ENCODE peak calls at places on chromosomes 11 and 22, in five cellular contexts. G is K562, S is A549, F is HepG2, L is stomach. I is an unnamed sample.

GRCh38 chr11:46879056-46879585 is 33.0 kb upstream of the CKAP5 start:
- DNase-seq in G (no peak), S (no peak), F (no peak), L (no peak), I (no peak)

GRCh38 chr11:2901854-2902783 is 16.5 kb upstream of the CDKN1C start:
- DNase-seq in G (peak; percentile 97), S (peak; percentile 95), F (peak; percentile 90), L (peak; percentile 97), I (peak; percentile 95)

GRCh38 chr11:36462321-36462720 is 47.8 kb downstream of the TRAF6 start:
- DNase-seq in G (no peak), S (no peak), F (no peak), L (no peak), I (peak; percentile 79)

GRCh38 chr11:112410325-112410724 is 149.7 kb upstream of the PLET1 start:
- DNase-seq in G (no peak), S (no peak), F (no peak), L (no peak), I (no peak)

GRCh38 chr11:130427581-130428211 is 713 bp downstream of the ADAMTS8 start:
- DNase-seq in G (no peak), S (no peak), F (no peak), L (no peak), I (no peak)

GRCh38 chr11:46309669-46310288 is 32.3 kb downstream of the CREB3L1 start:
- DNase-seq in G (peak; percentile 77), S (no peak), F (no peak), L (no peak), I (no peak)

GRCh38 chr11:103659138-103659734 is 377.2 kb upstream of the DDI1 start:
- DNase-seq in G (no peak), S (no peak), F (no peak), L (no peak), I (no peak)

GRCh38 chr11:117898059-117898458 is 21.6 kb upstream of the FXYD6 start:
- DNase-seq in G (no peak), S (no peak), F (no peak), L (no peak), I (peak; percentile 10)

GRCh38 chr11:19013181-19013857 is 47.2 kb downstream of the MRGPRX2 start:
- DNase-seq in G (no peak), S (no peak), F (no peak), L (no peak), I (no peak)

GRCh38 chr11:14861680-14862079 is 30.4 kb downstream of the CYP2R1 start:
- DNase-seq in G (no peak), S (no peak), F (peak; percentile 67), L (peak; percentile 32), I (no peak)

GRCh38 chr11:76800466-76801200 is 17.5 kb downstream of the TSKU start:
- DNase-seq in G (no peak), S (no peak), F (no peak), L (no peak), I (no peak)

GRCh38 chr11:8732748-8733241 is 50.2 kb downstream of the RPL27A start:
- DNase-seq in G (no peak), S (no peak), F (no peak), L (peak; percentile 40), I (peak; percentile 56)

GRCh38 chr22:25663654-25664053 is 78.3 kb upstream of the MYO18B start:
- DNase-seq in G (no peak), S (no peak), F (peak; percentile 90), L (no peak), I (no peak)
- H3K4me1 ChIP-seq in G (no peaks in the 10 kb centered on the region), S (peaks cover 28% of the 10 kb centered on the region), F (peaks cover 89% of the 10 kb centered on the region), L (peaks cover 30% of the 10 kb centered on the region), I (peaks cover 15% of the 10 kb centered on the region)

GRCh38 chr11:125999234-125999880 is 53.5 kb downstream of the VSIG10L2 start:
- DNase-seq in G (no peak), S (no peak), F (no peak), L (no peak), I (no peak)
- TF ChIP-seq EP300 in G (no peak), S (no peak), F (no peak), L (no peak), I (no peak)

DNA sequence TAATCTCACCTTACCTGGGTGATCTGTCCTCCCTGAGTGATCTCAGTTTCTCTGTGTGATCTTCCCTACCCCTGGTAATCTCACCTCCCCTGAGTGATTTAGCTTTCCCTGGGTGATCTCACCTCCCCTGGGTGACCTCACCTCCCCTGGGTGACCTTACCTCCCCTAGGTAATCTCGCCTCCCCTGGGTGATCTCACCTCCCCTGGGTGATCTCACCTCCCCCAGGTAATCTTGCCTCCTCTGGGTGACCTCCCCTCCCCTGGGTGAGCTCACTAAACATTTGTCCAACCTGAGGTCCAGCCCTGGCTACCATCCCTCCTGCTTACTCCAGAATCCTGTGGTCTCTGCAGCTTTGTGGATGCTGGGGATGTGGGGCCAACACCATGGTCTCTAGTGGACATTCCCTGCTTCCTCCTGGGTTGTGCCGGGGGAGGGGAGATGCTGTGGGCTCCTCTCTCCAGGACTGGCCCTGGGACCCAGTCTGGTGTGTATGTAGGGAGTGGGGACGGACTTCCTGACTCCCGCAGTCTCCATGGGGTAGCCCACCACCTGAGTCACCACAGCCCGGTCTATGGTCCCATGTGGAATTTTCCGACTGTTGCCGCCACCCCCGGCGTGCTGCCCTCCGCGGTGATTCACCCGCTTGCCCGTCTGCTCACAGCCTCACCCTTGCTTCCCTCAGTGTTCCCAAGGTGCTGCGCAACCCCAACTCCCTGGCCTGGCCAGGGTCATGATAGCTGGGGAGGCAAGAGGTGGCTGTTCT is 9.9 kb downstream of the LSP1 start:
- DNase-seq in G (no peak), S (peak; percentile 40), F (no peak), L (no peak), I (no peak)
- TF ChIP-seq POLR2A in G (no peak), S (no peak), F (no peak), L (no peak), I (no peak)

GRCh38 chr11:75350122-75350742 is 1.2 kb downstream of the ARRB1 start:
- DNase-seq in G (no peak), S (no peak), F (no peak), L (no peak), I (no peak)

GRCh38 chr11:75351541-75352416 is at the start of gene ARRB1:
- DNase-seq in G (peak; percentile 91), S (peak; percentile 70), F (peak; percentile 90), L (peak; percentile 82), I (peak; percentile 74)

GRCh38 chr11:75350743-75351540 is 519 bp downstream of the ARRB1 start:
- DNase-seq in G (peak; percentile 61), S (no peak), F (no peak), L (peak; percentile 65), I (peak; percentile 58)

GRCh38 chr11:75355051-75355450 is 3.6 kb upstream of the ARRB1 start:
- DNase-seq in G (no peak), S (no peak), F (no peak), L (no peak), I (no peak)

DNA sequence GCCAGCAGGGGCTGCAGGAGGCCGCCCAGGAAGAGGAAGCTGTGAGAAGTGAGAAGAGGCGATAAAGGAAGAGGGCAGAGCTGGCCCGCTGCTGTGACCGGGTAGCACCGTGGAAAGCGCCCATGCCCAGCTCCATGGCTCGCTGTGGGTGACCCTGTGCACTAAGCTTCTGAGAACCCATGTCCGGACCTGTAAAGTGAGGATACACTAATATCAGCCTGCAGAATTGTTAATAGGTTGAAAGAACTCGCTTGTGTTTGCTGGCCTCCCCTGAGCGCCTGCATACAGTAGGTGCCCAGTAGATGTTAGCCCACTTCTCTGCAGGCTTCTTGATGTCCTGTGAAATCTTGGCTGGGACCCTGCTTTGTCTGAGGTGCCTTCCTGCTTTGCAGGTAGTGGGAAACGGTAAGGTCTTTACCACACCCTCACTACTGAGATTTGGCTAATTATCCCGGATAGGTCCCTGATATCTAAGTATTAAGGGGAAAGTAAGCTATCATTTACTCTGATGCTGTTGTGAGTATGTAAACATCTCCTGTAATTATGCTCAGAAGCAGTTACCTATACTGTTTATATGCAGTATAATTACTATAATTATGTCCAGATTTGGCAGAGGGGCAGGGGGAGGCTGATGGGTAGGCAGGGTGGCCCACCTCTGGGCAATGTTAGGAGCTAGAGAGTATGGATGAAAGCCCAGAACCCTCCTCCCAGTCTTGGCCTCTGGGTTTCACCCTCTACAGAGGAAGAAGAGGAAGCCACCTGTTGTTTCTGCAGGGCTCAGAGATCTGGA is 1.2 kb upstream of the ARRB1 start:
- DNase-seq in G (no peak), S (no peak), F (no peak), L (peak; percentile 67), I (no peak)
- H3K4me1 ChIP-seq in G (peaks cover 37% of the 10 kb centered on the region), S (peaks cover 41% of the 10 kb centered on the region), F (peaks cover 46% of the 10 kb centered on the region), L (peaks cover 51% of the 10 kb centered on the region), I (peaks cover 37% of the 10 kb centered on the region)

GRCh38 chr22:21077884-21078508 is 32.2 kb downstream of the LRRC74B start:
- DNase-seq in G (no peak), S (no peak), F (no peak), L (no peak), I (no peak)
- TF ChIP-seq EP300 in G (no peak), S (no peak), F (no peak), L (no peak), I (no peak)